ENCODE peak calls at places on chromosome 20, in nine cellular contexts. V is RWPE1, X is GM23338, A is NCI-H345, R is tibial artery, D is T-helper 2 cell, U is mesenteric fat pad, W is activated B cell treated with CpG ODN at 0.5 μM for 24 hours, O is SW480. B is an unnamed sample.

GRCh38 chr20:38357653-38358207 is 11.4 kb downstream of the LBP start:
- DNase-seq in V (no peak), X (no peak), A (no peak), R (no peak), D (no peak), U (no peak), W (no peak), O (no peak), B (no peak)

GRCh38 chr20:23120936-23121765 is 35.0 kb upstream of the CD93 start:
- DNase-seq in V (no peak), X (no peak), A (no peak), R (no peak), D (no peak), U (peak), W (no peak), O (no peak), B (no peak)

GRCh38 chr20:31476648-31477220 is 1.6 kb downstream of the REM1 start:
- DNase-seq in V (no peak), X (no peak), A (no peak), R (no peak), D (no peak), U (no peak), W (no peak), O (no peak), B (no peak)

GRCh38 chr20:62062661-62063600 is 2.8 kb downstream of the TAF4 start:
- DNase-seq in V (no peak), X (no peak), A (no peak), R (no peak), D (no peak), U (no peak), W (no peak), O (no peak), B (no peak)

GRCh38 chr20:17663486-17663885 is 18.6 kb downstream of the RRBP1 start:
- DNase-seq in V (no peak), X (peak), A (no peak), R (peak), D (no peak), U (no peak), W (no peak), O (no peak), B (no peak)

GRCh38 chr20:44572551-44573500 is 9.6 kb upstream of the PKIG start:
- DNase-seq in V (peak), X (no peak), A (no peak), R (peak), D (no peak), U (no peak), W (no peak), O (no peak), B (no peak)

GRCh38 chr20:45306431-45306982 is at the start of gene RBPJL:
- DNase-seq in V (peak), X (peak), A (no peak), R (no peak), D (no peak), U (no peak), W (peak), O (no peak), B (peak)

GRCh38 chr20:45087814-45088213 is 13.1 kb downstream of the KCNS1 start:
- DNase-seq in V (no peak), X (no peak), A (no peak), R (no peak), D (no peak), U (no peak), W (no peak), O (no peak), B (no peak)

GRCh38 chr20:12860619-12861247 is 148.0 kb upstream of the SPTLC3 start:
- DNase-seq in V (no peak), X (no peak), A (no peak), R (no peak), D (no peak), U (no peak), W (no peak), O (no peak), B (no peak)

GRCh38 chr20:25021336-25021735 is 28.8 kb upstream of the APMAP start:
- DNase-seq in V (no peak), X (no peak), A (no peak), R (no peak), D (no peak), U (peak), W (peak), O (no peak), B (no peak)

GRCh38 chr20:6074145-6074561 is 20.3 kb upstream of the LRRN4 start:
- DNase-seq in V (no peak), X (peak), A (peak), R (no peak), D (no peak), U (no peak), W (no peak), O (peak), B (no peak)

GRCh38 chr20:1301031-1301529 is 27.9 kb downstream of the SDCBP2 start:
- DNase-seq in V (peak), X (peak), A (no peak), R (no peak), D (no peak), U (no peak), W (no peak), O (peak), B (peak)

GRCh38 chr20:57390604-57391438 is at the start of gene RBM38:
- DNase-seq in V (peak), X (peak), A (peak), R (peak), D (peak), U (no peak), W (peak), O (peak), B (peak)

GRCh38 chr20:32445539-32446273 is 87.6 kb downstream of the ASXL1 start:
- DNase-seq in V (no peak), X (peak), A (peak), R (no peak), D (no peak), U (peak), W (no peak), O (no peak), B (no peak)

GRCh38 chr20:48246391-48246790 is 461.1 kb upstream of the SULF2 start:
- DNase-seq in V (no peak), X (no peak), A (no peak), R (no peak), D (no peak), U (peak), W (no peak), O (no peak), B (no peak)

GRCh38 chr20:59802471-59803221 is 130.8 kb downstream of the SYCP2 start:
- DNase-seq in V (no peak), X (no peak), A (no peak), R (no peak), D (no peak), U (no peak), W (no peak), O (no peak), B (no peak)

GRCh38 chr20:2508631-2509467 is at the start of gene ZNF343:
- DNase-seq in V (peak), X (peak), A (peak), R (peak), D (peak), U (peak), W (peak), O (peak), B (peak)

GRCh38 chr20:63029358-63030121 is 22.8 kb upstream of the BHLHE23 start:
- DNase-seq in V (peak), X (peak), A (peak), R (no peak), D (no peak), U (no peak), W (no peak), O (peak), B (peak)

GRCh38 chr20:51600016-51600420 is 57.5 kb upstream of the NFATC2 start:
- DNase-seq in V (no peak), X (no peak), A (no peak), R (no peak), D (no peak), U (no peak), W (no peak), O (no peak), B (no peak)

GRCh38 chr20:46550441-46550840 is at the start of gene OCSTAMP:
- DNase-seq in V (no peak), X (no peak), A (no peak), R (no peak), D (no peak), U (no peak), W (no peak), O (no peak), B (no peak)

GRCh38 chr20:20895537-20895936 is 183.1 kb upstream of the RALGAPA2 start:
- DNase-seq in V (no peak), X (no peak), A (no peak), R (no peak), D (no peak), U (no peak), W (no peak), O (no peak), B (no peak)

B was measured in effector CD8-positive, alpha-beta T cell.